ENCODE peak calls at places on chromosomes 11 and 22, in six cellular contexts. E, F, O, R, J and I are unnamed samples.

GRCh38 chr22:17400305-17400704 is 31.0 kb downstream of the CECR2 start:
- DNase-seq in E (no peak), R (no peak), F (no peak), O (no peak), J (no peak), I (no peak)

GRCh38 chr11:68495872-68496271 is 35.3 kb downstream of the PPP6R3 start:
- DNase-seq in J (no peak), F (no peak), E (no peak), R (no peak), O (no peak), I (no peak)

GRCh38 chr11:128448487-128448886 is 138.9 kb downstream of the ETS1 start:
- DNase-seq in O (peak), E (no peak), J (no peak), R (no peak), F (no peak), I (peak)

GRCh38 chr11:32830413-32830738 is 649 bp downstream of the PRRG4 start:
- DNase-seq in E (no peak), F (no peak), J (no peak), R (no peak), O (peak), I (peak)

GRCh38 chr11:120024586-120024985 is 113.3 kb downstream of the TRIM29 start:
- DNase-seq in J (no peak), R (no peak), F (peak), E (no peak), O (peak), I (no peak)

GRCh38 chr11:67032830-67033555 is 10.1 kb downstream of the SYT12 start:
- DNase-seq in F (no peak), E (no peak), O (no peak), R (peak), J (peak), I (no peak)

GRCh38 chr22:32325811-32326237 is 31.8 kb upstream of the RFPL3 start:
- DNase-seq in R (no peak), J (no peak), E (no peak), F (peak), O (no peak), I (no peak)

GRCh38 chr11:130190371-130190881 is 30.8 kb downstream of the ST14 start:
- DNase-seq in O (no peak), E (no peak), F (no peak), J (no peak), R (no peak), I (no peak)

GRCh38 chr11:60118333-60118732 is 29.9 kb downstream of the MS4A2 start:
- DNase-seq in O (no peak), R (no peak), E (no peak), F (no peak), J (no peak), I (no peak)

GRCh38 chr11:43119275-43119970 is 192.4 kb upstream of the API5 start:
- DNase-seq in F (no peak), E (no peak), O (no peak), J (no peak), R (no peak), I (no peak)

GRCh38 chr11:33996498-33997454 is 54.8 kb upstream of the CAPRIN1 start:
- DNase-seq in R (peak), F (no peak), J (peak), O (peak), E (peak), I (peak)

GRCh38 chr11:454801-455565 is 4.9 kb downstream of the PTDSS2 start:
- DNase-seq in F (no peak), O (no peak), E (no peak), R (no peak), J (no peak), I (no peak)

GRCh38 chr22:17570851-17571631 is 7.7 kb downstream of the SLC25A18 start:
- DNase-seq in O (peak), J (peak), E (peak), R (peak), F (peak), I (peak)

GRCh38 chr22:37498289-37498909 is 12.2 kb upstream of the MFNG start:
- DNase-seq in J (no peak), F (no peak), R (no peak), E (no peak), O (peak), I (no peak)

GRCh38 chr11:120079750-120080610 is 57.9 kb downstream of the TRIM29 start:
- DNase-seq in R (no peak), E (no peak), J (no peak), O (no peak), F (no peak), I (no peak)

GRCh38 chr11:11978792-11979486 is 29.5 kb downstream of the DKK3 start:
- DNase-seq in R (peak), O (peak), J (peak), F (peak), E (no peak), I (no peak)

GRCh38 chr22:19149047-19149883 is 827 bp downstream of the GSC2 start:
- DNase-seq in F (no peak), E (no peak), O (no peak), R (no peak), J (no peak), I (peak)

GRCh38 chr11:16001899-16002426 is 354.4 kb downstream of the SOX6 start:
- DNase-seq in F (no peak), O (no peak), J (no peak), E (no peak), R (peak), I (no peak)

GRCh38 chr11:18709414-18709813 is 10.8 kb downstream of the TMEM86A start:
- DNase-seq in J (no peak), O (no peak), F (no peak), E (no peak), R (no peak), I (no peak)

GRCh38 chr11:59197990-59198389 is 14.7 kb downstream of the MPEG1 start:
- DNase-seq in J (peak), E (peak), O (no peak), R (peak), F (peak), I (peak)

GRCh38 chr11:117292616-117293015 is 1.5 kb downstream of the BACE1-AS start:
- DNase-seq in R (no peak), F (no peak), O (no peak), E (no peak), J (no peak), I (no peak)

GRCh38 chr11:67357831-67358555 is 4.6 kb upstream of the POLD4 start:
- DNase-seq in F (no peak), R (peak), E (no peak), J (no peak), O (no peak), I (no peak)

DNA sequence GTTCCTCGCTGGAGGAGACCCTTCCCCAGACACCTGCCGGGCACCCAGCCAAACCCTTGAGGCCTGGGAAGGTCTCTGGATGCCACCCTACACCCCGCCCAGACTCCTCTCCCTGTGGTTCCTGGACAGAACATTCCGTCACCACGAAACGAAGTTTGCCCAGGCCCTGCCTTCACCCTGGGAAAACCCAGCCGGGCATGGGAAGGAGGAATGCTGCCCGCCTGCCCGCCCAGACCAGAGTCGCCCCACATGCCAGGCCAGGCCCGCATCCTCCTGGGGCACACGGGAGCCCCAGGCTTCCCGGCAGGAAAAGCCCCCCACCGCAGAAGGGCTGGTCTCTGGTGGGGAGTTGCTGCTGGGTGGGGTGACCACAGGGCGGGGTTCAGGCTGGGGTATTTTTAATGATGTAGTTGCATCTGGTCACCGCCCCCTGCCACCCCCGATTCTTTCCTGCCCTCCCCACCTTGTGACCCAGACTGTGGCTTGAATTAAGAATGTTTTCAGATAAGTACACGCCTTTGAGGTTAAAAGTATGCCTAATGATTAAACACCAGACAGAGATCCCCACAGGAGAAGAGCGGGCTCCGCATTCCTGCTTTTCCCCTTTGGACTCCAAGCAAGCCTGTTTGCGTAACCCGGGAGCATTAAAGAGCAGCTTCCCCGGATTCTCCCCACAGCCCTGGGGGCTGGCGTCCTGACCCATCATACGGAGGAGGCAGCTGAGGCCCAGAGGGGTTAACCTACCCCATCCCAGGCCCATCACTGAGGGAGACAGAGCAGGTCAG is 44.6 kb upstream of the PPARA start:
- DNase-seq in F (no peak), R (peak), O (peak), J (no peak), E (peak), I (peak)
- H3K4me3 ChIP-seq in F (peak), R (no peak), O (no peak), J (peak), E (peak), I (peak)

GRCh38 chr22:36409911-36410756 is 22.4 kb upstream of the MYH9 start:
- DNase-seq in E (no peak), O (peak), F (no peak), J (peak), R (no peak), I (peak)
- H3K4me3 ChIP-seq in E (peak), O (peak), F (peak), J (peak), R (no peak), I (peak)

GRCh38 chr11:76802621-76803020 is 19.5 kb downstream of the TSKU start:
- DNase-seq in J (no peak), O (no peak), E (no peak), R (no peak), F (peak), I (peak)
- H3K4me3 ChIP-seq in J (no peak), O (no peak), E (no peak), R (no peak), F (no peak), I (no peak)

GRCh38 chr11:112588252-112588668 is 327.6 kb upstream of the PLET1 start:
- DNase-seq in E (peak), F (no peak), O (peak), R (peak), J (peak), I (no peak)
- H3K4me3 ChIP-seq in E (no peak), F (no peak), O (no peak), R (no peak), J (no peak), I (no peak)